ENCODE peak calls at places on chromosomes 13 and 19, in five cellular contexts. C, H, T, G and S are unnamed samples.

GRCh38 chr13:46113596-46113995 is 8.8 kb upstream of the CPB2 start:
- DNase-seq in C (no peak), G (no peak), T (no peak), H (no peak), S (no peak)

GRCh38 chr13:64206430-64207225 is 2791.0 kb upstream of the PCDH20 start:
- DNase-seq in G (no peak), C (no peak), H (no peak), T (no peak), S (no peak)

GRCh38 chr13:43127827-43128226 is 104.4 kb downstream of the DNAJC15 start:
- DNase-seq in H (no peak), C (no peak), T (no peak), G (no peak), S (no peak)

GRCh38 chr19:46955114-46955812 is 64.4 kb upstream of the NPAS1 start:
- DNase-seq in G (no peak), C (no peak), T (peak), H (no peak), S (no peak)

GRCh38 chr19:42613666-42614065 is 18.9 kb upstream of the CEACAM8 start:
- DNase-seq in H (no peak), G (no peak), T (no peak), C (no peak), S (no peak)

GRCh38 chr13:39148513-39148961 is 110.3 kb downstream of the NHLRC3 start:
- DNase-seq in H (no peak), T (no peak), G (no peak), C (no peak), S (no peak)

GRCh38 chr19:4811328-4812131 is 20.0 kb downstream of the TICAM1 start:
- DNase-seq in H (peak), T (no peak), C (peak), G (peak), S (peak)

GRCh38 chr13:107585466-107585865 is 629.9 kb downstream of the LIG4 start:
- DNase-seq in C (no peak), T (no peak), G (no peak), H (no peak), S (no peak)

GRCh38 chr19:16325671-16326400 is 1.2 kb downstream of the KLF2 start:
- DNase-seq in G (no peak), H (no peak), C (peak), T (no peak), S (no peak)

GRCh38 chr19:13262450-13262849 is 112.2 kb downstream of the IER2 start:
- DNase-seq in C (no peak), T (no peak), G (peak), H (no peak), S (no peak)

GRCh38 chr19:51124729-51125128 is at the start of gene SIGLEC9:
- DNase-seq in C (no peak), T (no peak), H (no peak), G (no peak), S (no peak)

GRCh38 chr13:94382520-94382919 is 97.0 kb downstream of the DCT start:
- DNase-seq in T (no peak), H (no peak), C (no peak), G (no peak), S (no peak)

GRCh38 chr13:59532405-59532804 is 631.3 kb downstream of the DIAPH3 start:
- DNase-seq in H (no peak), C (no peak), G (no peak), T (no peak), S (no peak)

GRCh38 chr19:13074378-13074777 is 28.3 kb downstream of the LYL1 start:
- DNase-seq in G (no peak), C (no peak), T (no peak), H (no peak), S (no peak)

GRCh38 chr19:41064974-41065569 is 23.2 kb upstream of the CYP2A13 start:
- DNase-seq in H (no peak), G (peak), T (no peak), C (no peak), S (no peak)

GRCh38 chr19:10923503-10924076 is 4.8 kb downstream of the YIPF2 start:
- DNase-seq in C (no peak), T (no peak), G (no peak), H (no peak), S (no peak)

GRCh38 chr19:52603558-52604207 is 33.6 kb downstream of the ZNF701 start:
- DNase-seq in H (no peak), C (no peak), G (no peak), T (no peak), S (no peak)

GRCh38 chr13:98509271-98510155 is 67.4 kb downstream of the STK24 start:
- DNase-seq in T (peak), C (no peak), G (no peak), H (no peak), S (peak)

GRCh38 chr13:60139272-60139671 is 24.5 kb downstream of the DIAPH3 start:
- DNase-seq in T (no peak), G (no peak), C (no peak), H (no peak), S (no peak)

GRCh38 chr13:111474136-111475002 is 153.9 kb downstream of the TEX29 start:
- DNase-seq in C (no peak), G (peak), H (no peak), T (peak), S (no peak)

GRCh38 chr19:42284641-42285341 is 15.7 kb downstream of the CIC start:
- DNase-seq in T (no peak), H (no peak), G (no peak), C (no peak), S (no peak)

GRCh38 chr19:4732680-4733114 is 9.1 kb upstream of the DPP9 start:
- DNase-seq in C (peak), T (peak), G (peak), H (no peak), S (no peak)

GRCh38 chr19:30492581-30492980 is 120.4 kb downstream of the ZNF536 start:
- DNase-seq in G (no peak), H (no peak), T (no peak), C (no peak), S (no peak)